ENCODE peak calls at places on chromosomes 2 and 18, in six cellular contexts. P is T follicular helper cell; O is mesendoderm; T is left ventricle myocardium inferior; M is stimulated activated naive B cell treated with anti-CD40 and anti-IgM and Interleukin-4, amounts not matched to agents 10 μg/mL and 1 μg/mL and 100 μg/mL, for 72 hours; K is AML-193. X is an unnamed sample.

GRCh38 chr2:157971702-157972101 is 95.6 kb upstream of the ACVR1 start:
- DNase-seq in P (no peak), T (no peak), M (no peak), K (no peak), O (peak), X (no peak)

GRCh38 chr2:165568361-165568760 is 98.9 kb downstream of the CSRNP3 start:
- DNase-seq in M (no peak), O (peak), K (no peak), T (no peak), P (no peak), X (no peak)

GRCh38 chr2:85840091-85840490 is 48.7 kb downstream of the ST3GAL5 start:
- DNase-seq in K (no peak), M (no peak), T (no peak), P (no peak), O (no peak), X (no peak)

GRCh38 chr2:233691443-233692433 is 952 bp upstream of the UGT1A6 start:
- DNase-seq in T (no peak), M (no peak), K (no peak), P (no peak), O (no peak), X (no peak)

GRCh38 chr2:177471990-177472389 is 79.4 kb downstream of the AGPS start:
- DNase-seq in O (no peak), M (no peak), K (no peak), P (no peak), T (no peak), X (no peak)

GRCh38 chr2:3241971-3242746 is 135.5 kb downstream of the EIPR1 start:
- DNase-seq in T (no peak), P (no peak), O (no peak), K (no peak), M (no peak), X (no peak)

GRCh38 chr18:38368246-38368645 is 802.6 kb upstream of the CELF4 start:
- DNase-seq in M (no peak), O (no peak), T (no peak), P (no peak), K (no peak), X (no peak)

GRCh38 chr2:121220995-121221394 is 64.0 kb downstream of the TFCP2L1 start:
- DNase-seq in P (no peak), T (no peak), K (no peak), M (no peak), O (no peak), X (no peak)

GRCh38 chr2:211093743-211094303 is 537.4 kb downstream of the CPS1 start:
- DNase-seq in T (no peak), K (peak), O (peak), M (no peak), P (no peak), X (peak)

GRCh38 chr2:8966123-8966908 is 37.2 kb downstream of the MBOAT2 start:
- DNase-seq in O (no peak), P (no peak), T (no peak), M (no peak), K (no peak), X (no peak)